ENCODE peak calls at places on chromosomes 7 and 10, in eight cellular contexts. F is spleen, D is HCT116, B is transverse colon, Q is right lobe of liver, P is uterus, T is ovary, E is Peyer's patch. X is an unnamed sample.

GRCh38 chr7:122695816-122696215 is 3.1 kb downstream of the RNF133 start:
- DNase-seq in F (no peak), D (no peak), B (no peak), Q (no peak), P (no peak), T (no peak), E (no peak), X (no peak)

GRCh38 chr7:155785536-155785935 is 26.7 kb downstream of the SHH start:
- DNase-seq in F (no peak), D (no peak), B (no peak), Q (no peak), P (no peak), T (no peak), E (no peak), X (no peak)

GRCh38 chr10:45627412-45628048 is 45.0 kb downstream of the ZFAND4 start:
- DNase-seq in F (no peak), D (no peak), B (no peak), Q (peak; percentile 45), P (no peak), T (peak; percentile 52), E (no peak), X (no peak)

GRCh38 chr10:24430591-24430990 is 221.7 kb downstream of the KIAA1217 start:
- DNase-seq in F (no peak), D (no peak), B (no peak), Q (no peak), P (no peak), T (no peak), E (no peak), X (no peak)

GRCh38 chr10:80686734-80687561 is 149.2 kb downstream of the SH2D4B start:
- DNase-seq in F (no peak), D (no peak), B (no peak), Q (no peak), P (no peak), T (no peak), E (no peak), X (no peak)

GRCh38 chr7:156475666-156476065 is 164.9 kb upstream of the RNF32 start:
- DNase-seq in F (no peak), D (peak; percentile 26), B (no peak), Q (no peak), P (no peak), T (no peak), E (no peak), X (no peak)

GRCh38 chr10:43194861-43195260 is 56.6 kb downstream of the CSGALNACT2 start:
- DNase-seq in F (no peak), D (no peak), B (no peak), Q (no peak), P (no peak), T (no peak), E (peak; percentile 6), X (no peak)

GRCh38 chr10:43219848-43220247 is 47.0 kb downstream of the RASGEF1A start:
- DNase-seq in F (peak; percentile 66), D (no peak), B (no peak), Q (peak; percentile 7), P (no peak), T (peak; percentile 6), E (no peak), X (no peak)

GRCh38 chr7:19378340-19378704 is 233.1 kb upstream of the FERD3L start:
- DNase-seq in F (no peak), D (no peak), B (no peak), Q (no peak), P (no peak), T (no peak), E (no peak), X (no peak)

GRCh38 chr10:123743441-123744225 is 77.5 kb downstream of the GPR26 start:
- DNase-seq in F (no peak), D (no peak), B (no peak), Q (no peak), P (no peak), T (no peak), E (no peak), X (no peak)

GRCh38 chr10:62811159-62811875 is 4.8 kb downstream of the EGR2 start:
- DNase-seq in F (no peak), D (no peak), B (no peak), Q (no peak), P (no peak), T (no peak), E (no peak), X (peak; percentile 42)

GRCh38 chr10:125199261-125199660 is 38.9 kb upstream of the CTBP2 start:
- DNase-seq in F (no peak), D (no peak), B (no peak), Q (no peak), P (no peak), T (no peak), E (no peak), X (no peak)
- TF ChIP-seq POLR2A in F (no peak), D (no peak), B (no peak), Q (no peak), P (no peak), T (no peak), E (no peak), X (no peak)

DNA sequence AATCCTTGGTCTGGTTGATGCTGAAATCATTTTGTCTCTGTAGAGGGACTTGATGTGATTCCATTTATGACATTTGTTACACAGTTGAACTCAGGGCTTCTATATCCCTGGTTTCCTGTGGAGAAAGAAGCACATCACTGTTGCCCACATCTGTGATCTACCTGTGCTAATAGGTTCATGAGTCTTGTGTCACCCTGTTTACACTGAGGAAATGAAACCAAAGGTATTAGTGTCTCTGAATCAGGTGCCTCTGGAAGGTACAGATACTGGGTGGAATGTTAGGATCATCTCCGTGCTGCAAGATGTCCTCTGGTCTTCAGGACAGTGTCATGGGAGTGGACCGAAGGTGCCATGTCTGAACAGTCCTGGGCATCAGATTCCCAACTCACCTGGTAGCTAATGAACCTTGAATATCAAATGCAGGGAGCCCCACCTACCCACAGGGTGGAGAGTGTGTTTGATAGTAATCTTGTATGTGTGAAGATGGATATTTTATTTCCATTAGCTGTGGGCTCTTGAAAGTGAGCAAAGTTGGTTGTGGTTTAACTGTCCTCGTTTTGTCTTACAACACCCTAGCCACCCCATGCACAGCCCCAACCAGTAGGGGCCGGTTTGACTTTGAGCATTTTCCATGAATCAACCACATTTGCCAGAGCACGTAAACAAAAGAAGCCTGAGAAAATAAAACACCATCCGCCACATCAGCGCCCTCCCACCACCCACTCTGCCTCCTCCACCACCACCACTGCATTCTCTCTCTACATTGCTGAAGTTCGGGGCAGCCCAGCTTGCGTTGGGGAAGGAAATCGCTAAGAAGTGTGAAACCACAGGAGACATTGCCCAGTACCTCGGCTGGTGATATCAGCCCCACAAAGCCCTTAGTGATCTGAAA is 40.7 kb downstream of the TARP start:
- DNase-seq in F (peak; percentile 89), D (no peak), B (peak; percentile 52), Q (no peak), P (no peak), T (no peak), E (peak; percentile 58), X (no peak)
- TF ChIP-seq POLR2A in F (no peak), D (no peak), B (no peak), Q (no peak), P (no peak), T (no peak), E (no peak), X (no peak)

GRCh38 chr10:7707102-7707501 is 4.0 kb downstream of the ITIH2 start:
- DNase-seq in F (no peak), D (no peak), B (no peak), Q (no peak), P (no peak), T (no peak), E (no peak), X (no peak)
- TF ChIP-seq POLR2A in F (no peak), D (no peak), B (no peak), Q (no peak), P (no peak), T (no peak), E (no peak), X (no peak)

GRCh38 chr10:71072820-71073205 is 139.6 kb upstream of the UNC5B start:
- DNase-seq in F (no peak), D (no peak), B (no peak), Q (no peak), P (no peak), T (peak; percentile 1), E (no peak), X (no peak)
- TF ChIP-seq POLR2A in F (no peak), D (no peak), B (no peak), Q (no peak), P (no peak), T (no peak), E (no peak), X (no peak)

DNA sequence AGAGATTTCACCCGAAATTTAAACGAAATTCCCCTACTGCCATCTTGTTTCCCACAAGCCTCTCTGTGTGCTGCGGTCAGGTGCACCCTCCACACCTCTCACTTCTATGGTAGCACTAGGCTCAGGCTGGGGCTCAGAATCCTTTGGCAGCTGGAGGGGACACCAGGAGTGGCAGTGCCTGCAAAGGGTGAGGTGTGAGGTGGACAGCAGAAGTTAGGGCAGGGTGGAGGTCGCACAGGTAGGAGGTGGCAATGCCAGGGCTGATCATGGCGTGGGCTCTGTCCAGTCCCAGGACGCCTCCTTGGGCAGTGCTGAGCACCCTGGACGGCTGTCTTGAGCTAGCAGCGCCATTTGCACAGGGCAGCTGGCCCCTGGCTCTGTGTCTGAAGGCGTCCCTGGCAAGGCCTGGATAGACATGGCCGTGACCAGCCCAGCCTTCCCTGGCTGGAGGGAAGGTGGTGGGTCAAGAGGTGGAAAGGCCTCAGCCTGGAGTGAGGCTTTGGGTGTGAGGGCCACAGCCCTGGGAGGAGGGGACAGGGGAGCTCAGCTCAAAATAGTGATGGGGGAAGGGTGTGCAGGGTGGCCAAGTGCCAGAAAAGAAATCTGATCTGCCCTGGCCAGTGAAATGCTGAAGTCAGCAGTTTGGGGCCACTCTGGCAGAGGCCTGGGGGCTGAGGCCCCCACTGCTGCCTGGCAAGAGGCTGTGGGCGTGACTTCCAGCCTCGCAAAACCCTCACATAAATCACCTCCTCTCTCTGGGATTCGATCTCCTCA is 40.0 kb downstream of the ZCCHC24 start:
- DNase-seq in F (peak; percentile 65), D (no peak), B (peak; percentile 13), Q (peak; percentile 31), P (peak; percentile 60), T (peak; percentile 59), E (no peak), X (no peak)
- TF ChIP-seq POLR2A in F (no peak), D (no peak), B (no peak), Q (no peak), P (no peak), T (no peak), E (no peak), X (no peak)

DNA sequence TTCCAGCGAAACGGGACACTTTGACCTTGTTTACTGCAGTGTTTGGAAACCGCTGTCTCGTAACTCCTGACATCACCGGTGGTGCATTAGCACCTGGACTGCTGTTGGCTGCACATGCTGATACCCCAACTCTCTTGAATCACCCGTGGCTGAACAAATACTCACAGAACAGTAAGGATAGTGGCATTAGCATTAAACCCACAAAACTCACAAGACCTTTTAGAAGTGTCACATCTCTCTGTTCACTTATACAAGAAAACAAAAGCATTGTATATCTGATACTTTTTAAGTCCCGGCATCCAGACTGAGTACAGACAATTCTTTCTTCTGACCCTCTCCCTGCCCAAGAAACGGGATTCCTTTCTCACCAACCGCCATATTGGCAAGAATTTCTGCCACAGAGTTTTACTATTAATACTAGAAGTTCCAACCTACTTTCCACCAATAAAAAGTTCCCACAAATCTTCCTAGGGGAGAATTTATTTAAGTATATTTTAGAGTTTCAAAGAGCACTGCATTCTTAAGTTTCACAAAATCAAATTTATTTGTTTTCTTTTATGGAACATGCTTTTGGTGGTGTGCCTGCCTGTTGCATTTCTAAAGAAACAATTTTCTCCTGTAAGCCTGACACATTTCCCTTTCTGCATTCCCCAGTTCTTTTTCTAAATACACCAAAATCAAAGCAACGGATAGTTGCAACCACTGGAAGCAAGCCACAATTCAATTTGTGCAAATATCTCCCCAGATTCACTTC is 208.4 kb upstream of the KLF14 start:
- DNase-seq in F (no peak), D (no peak), B (peak; percentile 69), Q (peak; percentile 62), P (peak; percentile 86), T (no peak), E (peak; percentile 73), X (no peak)
- TF ChIP-seq POLR2A in F (no peak), D (no peak), B (peak; percentile 37), Q (peak; percentile 77), P (peak; percentile 54), T (peak; percentile 50), E (peak; percentile 46), X (no peak)